ENCODE peak calls at places on chromosome 6, in seven cellular contexts. P, W, S, C, A, Z and Q are unnamed samples.

GRCh38 chr6:125742024-125742423 is 7.4 kb upstream of the HEY2 start:
- DNase-seq in A (no peak), C (no peak), W (no peak), S (no peak), Z (no peak), P (no peak), Q (no peak)

GRCh38 chr6:47034919-47035318 is 7.2 kb downstream of the ADGRF1 start:
- DNase-seq in S (peak), Z (no peak), C (no peak), A (no peak), P (peak), W (peak), Q (peak)

GRCh38 chr6:44580901-44581300 is 193.4 kb downstream of the CDC5L start:
- DNase-seq in A (no peak), Z (no peak), P (no peak), S (no peak), C (no peak), W (no peak), Q (peak)

GRCh38 chr6:133130863-133131262 is 110.3 kb upstream of the EYA4 start:
- DNase-seq in P (no peak), W (no peak), C (no peak), A (no peak), Z (no peak), S (no peak), Q (peak)

GRCh38 chr6:156502969-156503504 is 274.1 kb upstream of the ARID1B start:
- DNase-seq in W (no peak), C (no peak), A (no peak), S (no peak), P (no peak), Z (no peak), Q (no peak)

GRCh38 chr6:52634211-52634610 is 36.7 kb upstream of the TMEM14A start:
- DNase-seq in P (no peak), C (no peak), W (no peak), A (no peak), Z (no peak), S (no peak), Q (peak)

GRCh38 chr6:161080263-161080970 is 88.8 kb downstream of the MAP3K4 start:
- DNase-seq in A (no peak), C (no peak), W (no peak), P (no peak), Z (no peak), S (no peak), Q (no peak)

GRCh38 chr6:167668754-167669552 is 157.8 kb upstream of the AFDN start:
- DNase-seq in C (no peak), S (no peak), W (no peak), A (no peak), P (no peak), Z (no peak), Q (no peak)

GRCh38 chr6:142696123-142696522 is 248.9 kb downstream of the HIVEP2 start:
- DNase-seq in S (no peak), W (no peak), Z (no peak), C (no peak), P (no peak), A (no peak), Q (no peak)

GRCh38 chr6:169252805-169253189 is 849 bp downstream of the THBS2 start:
- DNase-seq in A (no peak), P (peak), Z (no peak), W (peak), S (no peak), C (no peak), Q (peak)

GRCh38 chr6:169251371-169251802 is 2.3 kb downstream of the THBS2 start:
- DNase-seq in P (no peak), W (no peak), S (no peak), C (no peak), A (no peak), Z (no peak), Q (no peak)

GRCh38 chr6:169253341-169253740 is 305 bp downstream of the THBS2 start:
- DNase-seq in A (no peak), Z (no peak), P (no peak), W (no peak), S (no peak), C (no peak), Q (no peak)

GRCh38 chr6:169250660-169251059 is 3.0 kb downstream of the THBS2 start:
- DNase-seq in Z (no peak), S (no peak), P (no peak), W (no peak), C (no peak), A (no peak), Q (peak)

DNA sequence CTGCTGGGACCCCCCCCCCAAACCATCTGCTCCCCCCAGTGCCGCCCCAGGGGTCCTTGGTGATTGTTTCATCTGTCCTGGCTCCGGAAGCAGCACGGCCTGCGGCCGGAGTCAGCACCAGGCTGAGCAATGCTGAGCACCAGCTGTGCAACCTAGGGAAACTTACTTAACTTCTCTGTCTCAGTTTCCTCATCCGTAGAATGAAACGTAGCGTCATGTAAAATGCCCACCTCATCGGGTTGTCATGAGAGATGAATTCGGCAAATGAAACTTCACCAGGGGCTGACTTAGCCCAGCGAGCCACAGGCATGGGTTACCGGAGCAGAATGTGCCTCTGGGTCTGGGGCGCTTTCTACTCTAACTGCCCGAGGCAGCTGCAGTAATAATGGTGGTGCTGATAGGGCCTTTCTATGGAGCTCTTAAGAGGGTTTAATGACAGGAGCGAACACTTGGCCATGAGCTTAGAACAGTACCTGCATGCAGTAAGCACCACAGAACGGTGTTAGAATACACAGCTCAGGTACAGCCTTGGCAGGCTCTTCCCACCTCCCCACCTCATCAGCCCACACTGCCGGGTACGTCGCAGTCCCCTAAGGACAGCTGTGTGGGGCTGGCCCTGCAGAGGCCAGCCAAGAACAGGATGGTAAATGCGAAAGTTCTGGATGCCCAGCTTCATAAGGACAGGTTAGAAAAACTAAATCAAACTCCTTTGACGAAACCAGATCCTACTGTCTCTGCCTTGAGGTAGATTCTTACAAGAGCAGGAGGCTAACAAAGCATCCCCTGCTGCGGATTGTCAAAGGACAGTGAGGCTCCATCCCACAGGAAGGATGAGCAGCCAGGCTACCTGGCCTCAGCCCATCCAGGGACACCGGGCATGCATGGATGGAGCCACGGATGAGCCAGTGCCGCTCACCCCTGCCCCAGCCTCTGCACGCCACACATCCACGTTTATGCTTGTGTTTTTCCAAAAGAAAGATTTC is 1.5 kb downstream of the THBS2 start:
- DNase-seq in S (no peak), W (no peak), A (no peak), P (peak), Z (no peak), C (peak), Q (no peak)
- TF ChIP-seq EZH2 in S (no peak), W (no peak), A (no peak), P (no peak), Z (no peak), C (no peak), Q (no peak)

GRCh38 chr6:93419304-93420162 is at the start of gene EPHA7:
- DNase-seq in P (peak), W (peak), C (peak), A (no peak), Z (no peak), S (peak), Q (peak)

GRCh38 chr6:93420163-93420806 is 926 bp upstream of the EPHA7 start:
- DNase-seq in C (no peak), W (peak), Z (no peak), A (no peak), P (peak), S (no peak), Q (no peak)

GRCh38 chr6:93417421-93417996 is 1.9 kb downstream of the EPHA7 start:
- DNase-seq in Z (no peak), P (no peak), S (peak), W (peak), C (no peak), A (no peak), Q (peak)

GRCh38 chr6:93418113-93418447 is 1.3 kb downstream of the EPHA7 start:
- DNase-seq in A (no peak), Z (no peak), W (peak), S (no peak), C (no peak), P (no peak), Q (no peak)

DNA sequence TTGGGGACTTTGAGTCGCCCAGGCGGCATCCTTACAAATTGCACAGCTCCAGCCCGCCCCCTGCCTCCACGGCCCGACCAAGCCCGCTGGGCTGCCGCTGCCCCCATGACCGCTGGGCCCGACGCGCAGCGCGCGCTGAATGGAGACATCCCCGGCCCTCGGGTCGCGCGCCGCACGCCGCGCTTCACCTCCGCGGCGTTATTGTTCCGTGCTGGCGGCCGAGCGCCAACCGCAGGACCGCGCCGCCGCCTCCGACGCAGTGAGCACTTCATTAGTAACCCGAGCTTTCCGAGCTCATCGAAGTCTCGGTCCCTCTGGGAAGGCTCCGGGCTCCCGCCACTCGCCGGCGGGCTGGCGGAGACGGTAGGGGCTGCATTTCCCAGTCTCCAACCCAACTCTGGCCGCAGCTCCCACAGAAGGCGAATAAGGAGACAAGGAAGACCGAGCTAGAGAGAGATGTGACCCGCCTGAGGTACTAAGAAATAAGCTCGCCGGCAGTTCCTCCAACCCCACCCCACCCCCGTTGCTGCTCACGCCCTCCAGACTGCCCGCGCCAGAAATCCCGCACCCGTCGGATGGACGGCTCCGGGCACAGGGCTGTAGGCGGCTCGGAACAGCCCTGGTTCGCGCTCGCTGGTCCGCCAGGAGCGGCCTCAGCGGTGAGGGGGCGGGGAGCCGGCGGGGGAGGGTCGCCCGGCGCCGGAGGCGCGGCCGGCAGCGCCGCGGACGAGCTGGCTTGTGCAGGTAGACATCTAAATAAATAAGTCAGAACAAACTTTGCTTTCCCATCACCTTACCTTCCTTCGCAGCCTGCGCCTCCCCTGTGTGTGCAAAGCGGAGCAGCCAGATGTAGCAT is 683 bp downstream of the EPHA7 start:
- DNase-seq in C (peak), P (peak), A (no peak), W (peak), Z (no peak), S (peak), Q (peak)
- TF ChIP-seq EZH2 in C (no peak), P (no peak), A (no peak), W (no peak), Z (no peak), S (no peak), Q (no peak)

GRCh38 chr6:7261030-7261841 is 51.8 kb downstream of the SSR1 start:
- DNase-seq in A (no peak), S (peak), Z (peak), P (peak), W (peak), C (peak), Q (peak)

GRCh38 chr6:7262746-7263335 is 50.2 kb downstream of the SSR1 start:
- DNase-seq in C (no peak), P (no peak), A (no peak), Z (no peak), S (no peak), W (no peak), Q (no peak)

GRCh38 chr6:7262037-7262461 is 51.0 kb downstream of the SSR1 start:
- DNase-seq in W (no peak), P (no peak), C (peak), Z (no peak), A (no peak), S (no peak), Q (no peak)

GRCh38 chr6:7258231-7258763 is 54.7 kb downstream of the SSR1 start:
- DNase-seq in Z (no peak), P (no peak), A (no peak), C (no peak), S (no peak), W (no peak), Q (no peak)

GRCh38 chr6:7260291-7261029 is 52.5 kb downstream of the SSR1 start:
- DNase-seq in C (no peak), P (no peak), W (no peak), Z (no peak), A (no peak), S (no peak), Q (no peak)
- TF ChIP-seq EZH2 in C (no peak), P (no peak), W (no peak), Z (no peak), A (no peak), S (no peak), Q (no peak)

GRCh38 chr6:21235162-21235561 is 358.4 kb upstream of the SOX4 start:
- DNase-seq in P (no peak), S (no peak), W (no peak), C (no peak), A (no peak), Z (no peak), Q (no peak)

GRCh38 chr6:21229061-21229460 is 364.5 kb upstream of the SOX4 start:
- DNase-seq in A (no peak), S (no peak), Z (no peak), C (no peak), W (no peak), P (peak), Q (no peak)

GRCh38 chr6:21228411-21228810 is 365.1 kb upstream of the SOX4 start:
- DNase-seq in Z (no peak), S (no peak), C (no peak), A (no peak), W (no peak), P (no peak), Q (peak)

GRCh38 chr6:21227486-21227885 is 366.1 kb upstream of the SOX4 start:
- DNase-seq in P (no peak), W (no peak), A (no peak), Z (no peak), C (no peak), S (no peak), Q (peak)

GRCh38 chr6:21230536-21230935 is 363.0 kb upstream of the SOX4 start:
- DNase-seq in A (no peak), S (no peak), P (no peak), W (no peak), Z (no peak), C (no peak), Q (no peak)
- TF ChIP-seq EZH2 in A (no peak), S (no peak), P (no peak), W (no peak), Z (no peak), C (no peak), Q (no peak)

DNA sequence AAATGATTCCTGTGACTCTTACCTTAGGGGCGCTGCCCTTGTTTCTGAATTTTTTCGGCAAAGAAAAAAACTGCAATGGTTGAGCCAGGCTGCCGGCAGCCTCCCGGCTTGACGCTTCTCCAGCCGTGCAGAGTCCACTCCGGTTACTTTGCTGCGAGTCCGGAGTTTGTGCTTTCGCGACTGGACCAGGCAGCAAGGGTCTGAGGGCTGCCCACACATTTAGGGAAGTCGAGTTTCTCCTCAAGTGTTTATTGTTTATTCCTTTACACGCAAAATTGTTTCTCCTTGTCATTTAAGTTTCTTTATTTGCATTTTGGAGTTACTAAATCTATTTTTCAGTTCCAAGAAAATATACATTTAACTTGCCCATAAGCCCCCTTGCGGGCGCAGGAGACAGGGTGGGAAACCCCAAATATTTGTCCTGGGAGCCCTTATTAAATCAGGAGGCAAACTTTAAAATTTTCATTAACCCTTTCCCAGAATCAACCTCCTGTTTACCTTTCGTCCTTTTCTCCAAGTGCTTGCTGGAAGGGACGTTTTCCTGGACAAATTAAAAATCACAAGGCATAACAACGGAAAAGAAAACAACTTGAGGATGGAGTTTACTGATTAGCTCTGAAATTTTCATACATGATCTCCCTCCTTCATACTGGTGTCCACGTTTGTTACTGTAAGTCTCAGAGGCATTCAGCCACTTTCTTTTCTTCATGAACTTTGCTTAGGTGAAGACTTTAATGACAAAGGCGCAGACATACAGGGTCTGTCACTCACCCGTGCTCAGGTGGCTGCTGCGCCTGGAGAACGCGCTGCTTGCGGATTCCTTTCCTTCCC is 1.7 kb upstream of the PDE10A start:
- DNase-seq in W (no peak), P (peak), S (no peak), A (no peak), C (no peak), Z (no peak), Q (no peak)
- TF ChIP-seq EZH2 in W (peak), P (peak), S (peak), A (no peak), C (no peak), Z (no peak), Q (no peak)

GRCh38 chr6:87908978-87909802 is 138.5 kb upstream of the SPACA1 start:
- DNase-seq in W (no peak), Z (no peak), P (no peak), C (no peak), A (no peak), S (peak), Q (peak)
- TF ChIP-seq EZH2 in W (no peak), Z (no peak), P (no peak), C (no peak), A (no peak), S (no peak), Q (no peak)